ENCODE peak calls at places on chromosomes 2 and 18, in four cellular contexts. W is IMR-90, Z is psoas muscle, I is choroid plexus epithelial cell. G is an unnamed sample.

GRCh38 chr2:11498126-11498473 is 32.1 kb upstream of the E2F6 start:
- DNase-seq in W (no peak), I (no peak), Z (no peak), G (no peak)

GRCh38 chr2:224691563-224691962 is 24.6 kb downstream of the CCDC195 start:
- DNase-seq in Z (no peak), W (peak), I (peak), G (no peak)

GRCh38 chr2:219687882-219688559 is 60.6 kb downstream of the SLC4A3 start:
- DNase-seq in Z (no peak), I (no peak), W (no peak), G (no peak)

GRCh38 chr18:27778925-27779324 is 398.0 kb downstream of the CDH2 start:
- DNase-seq in I (no peak), W (no peak), Z (no peak), G (no peak)

GRCh38 chr2:191195021-191195420 is 44.2 kb upstream of the STAT4 start:
- DNase-seq in W (peak), I (peak), Z (no peak), G (no peak)

GRCh38 chr2:133817680-133818566 is 249.7 kb upstream of the NCKAP5 start:
- DNase-seq in I (peak), W (peak), Z (no peak), G (peak)

GRCh38 chr2:106285237-106285829 is 91.2 kb upstream of the UXS1 start:
- DNase-seq in Z (no peak), W (no peak), I (no peak), G (no peak)

GRCh38 chr2:12453731-12454130 is 263.0 kb upstream of the TRIB2 start:
- DNase-seq in W (no peak), I (no peak), Z (no peak), G (no peak)

GRCh38 chr2:174051741-174052638 is 86.8 kb upstream of the SP3 start:
- DNase-seq in I (peak), W (peak), Z (no peak), G (peak)

GRCh38 chr2:234864518-234864917 is 87.3 kb upstream of the SH3BP4 start:
- DNase-seq in I (no peak), Z (no peak), W (no peak), G (no peak)

GRCh38 chr2:69083126-69083733 is 70.3 kb downstream of the ANTXR1 start:
- DNase-seq in I (peak), W (peak), Z (no peak), G (no peak)

GRCh38 chr2:204072443-204073324 is 136.1 kb downstream of the ICOS start:
- DNase-seq in Z (no peak), I (peak), W (no peak), G (no peak)

GRCh38 chr2:72883356-72883962 is 3.7 kb upstream of the SPR start:
- DNase-seq in Z (no peak), W (peak), I (peak), G (peak)

GRCh38 chr2:3611611-3612010 is 16.7 kb downstream of the COLEC11 start:
- DNase-seq in Z (no peak), W (no peak), I (no peak), G (no peak)

GRCh38 chr2:240615409-240615808 is 9.9 kb upstream of the GPR35 start:
- DNase-seq in W (no peak), Z (no peak), I (no peak), G (no peak)

GRCh38 chr2:159026170-159026569 is 57.7 kb downstream of the TANC1 start:
- DNase-seq in W (no peak), I (no peak), Z (no peak), G (no peak)

GRCh38 chr2:37599688-37600525 is 71.5 kb downstream of the CDC42EP3 start:
- DNase-seq in I (no peak), Z (no peak), W (no peak), G (no peak)

GRCh38 chr2:144475596-144475995 is 44.3 kb downstream of the ZEB2 start:
- DNase-seq in W (no peak), I (no peak), Z (no peak), G (no peak)

GRCh38 chr2:28463211-28463610 is 32.6 kb upstream of the PLB1 start:
- DNase-seq in W (no peak), Z (no peak), I (no peak), G (no peak)
- H3K4me3 ChIP-seq in W (no peak), Z (no peak), I (no peak), G (no peak)

GRCh38 chr2:148645135-148645924 is 779 bp downstream of the EPC2 start:
- DNase-seq in Z (peak), W (peak), I (peak), G (peak)
- TF ChIP-seq CTCF in Z (peak), W (peak), I (peak), G (peak)

DNA sequence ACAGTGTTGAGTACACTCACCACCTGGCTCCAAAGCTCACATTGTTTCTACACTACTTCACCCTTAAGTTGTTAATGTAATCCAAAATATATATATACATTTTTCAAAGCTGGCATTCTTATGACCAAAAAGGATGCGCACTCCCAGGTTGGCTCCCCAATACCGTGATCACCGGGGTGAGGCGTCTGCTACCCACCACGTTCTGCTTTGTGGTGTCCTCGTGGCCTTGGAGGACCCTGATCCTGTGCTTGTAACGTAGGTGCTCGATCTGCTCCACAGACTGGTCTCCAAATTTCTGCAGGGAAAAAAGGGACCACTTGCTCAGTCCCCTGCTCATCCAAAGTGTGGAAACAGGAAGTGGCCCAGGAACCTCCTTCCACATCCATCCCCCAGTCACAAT is 25.8 kb downstream of the RPL31 start:
- DNase-seq in Z (no peak), I (no peak), W (no peak), G (no peak)
- H3K4me3 ChIP-seq in Z (no peak), I (no peak), W (no peak), G (no peak)

GRCh38 chr2:97659256-97660043 is 4.4 kb downstream of the ACTR1B start:
- DNase-seq in W (no peak), I (no peak), Z (no peak), G (no peak)

GRCh38 chr2:97656905-97657587 is 6.8 kb downstream of the ACTR1B start:
- DNase-seq in W (no peak), Z (no peak), I (no peak), G (no peak)

GRCh38 chr2:97656129-97656755 is 7.6 kb downstream of the ACTR1B start:
- DNase-seq in W (no peak), Z (no peak), I (no peak), G (no peak)

GRCh38 chr2:97658691-97659157 is 5.1 kb downstream of the ACTR1B start:
- DNase-seq in W (no peak), I (no peak), Z (no peak), G (no peak)

GRCh38 chr2:97657986-97658690 is 5.7 kb downstream of the ACTR1B start:
- DNase-seq in W (no peak), I (no peak), Z (no peak), G (no peak)
- TF ChIP-seq CTCF in W (no peak), I (no peak), Z (no peak), G (no peak)

GRCh38 chr18:7084766-7085080 is 32.9 kb downstream of the LAMA1 start:
- DNase-seq in I (peak), Z (no peak), W (peak), G (peak)
- H3K4me3 ChIP-seq in I (no peak), Z (no peak), W (no peak), G (no peak)

DNA sequence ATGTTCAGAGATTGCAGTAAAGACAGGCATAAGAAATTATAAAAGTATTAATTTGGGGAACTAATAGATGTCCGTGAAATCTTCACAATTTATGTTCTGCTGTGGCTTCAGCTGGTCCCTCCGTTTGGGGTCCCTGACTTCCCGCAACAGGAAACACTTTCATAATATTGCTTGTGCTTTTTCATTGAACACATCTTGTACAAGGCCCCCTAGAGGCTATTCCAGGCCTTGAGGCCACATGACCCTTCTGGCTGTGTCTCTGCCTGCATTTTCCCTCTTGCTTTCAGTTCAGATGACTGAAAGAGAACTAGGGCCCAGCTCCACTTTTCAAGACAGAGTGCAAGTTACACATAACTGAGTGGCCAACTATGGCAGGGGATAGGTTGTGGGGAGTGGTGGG is 164.1 kb downstream of the TMEM247 start:
- DNase-seq in I (no peak), W (no peak), Z (no peak), G (no peak)
- TF ChIP-seq CTCF in I (peak), W (no peak), Z (no peak), G (no peak)

GRCh38 chr18:3593904-3594759 is 144.2 kb downstream of the TGIF1 start:
- DNase-seq in I (peak), W (peak), Z (peak), G (peak)

GRCh38 chr18:3596324-3597158 is 146.6 kb downstream of the TGIF1 start:
- DNase-seq in W (peak), I (peak), Z (peak), G (no peak)

GRCh38 chr18:3595282-3596273 is 145.6 kb downstream of the TGIF1 start:
- DNase-seq in W (peak), Z (no peak), I (peak), G (peak)

GRCh38 chr18:3593381-3593903 is 143.5 kb downstream of the TGIF1 start:
- DNase-seq in W (peak), I (peak), Z (no peak), G (peak)

GRCh38 chr18:3594760-3595241 is 144.8 kb downstream of the TGIF1 start:
- DNase-seq in I (peak), Z (no peak), W (peak), G (no peak)
- H3K4me3 ChIP-seq in I (peak), Z (peak), W (peak), G (peak)

DNA sequence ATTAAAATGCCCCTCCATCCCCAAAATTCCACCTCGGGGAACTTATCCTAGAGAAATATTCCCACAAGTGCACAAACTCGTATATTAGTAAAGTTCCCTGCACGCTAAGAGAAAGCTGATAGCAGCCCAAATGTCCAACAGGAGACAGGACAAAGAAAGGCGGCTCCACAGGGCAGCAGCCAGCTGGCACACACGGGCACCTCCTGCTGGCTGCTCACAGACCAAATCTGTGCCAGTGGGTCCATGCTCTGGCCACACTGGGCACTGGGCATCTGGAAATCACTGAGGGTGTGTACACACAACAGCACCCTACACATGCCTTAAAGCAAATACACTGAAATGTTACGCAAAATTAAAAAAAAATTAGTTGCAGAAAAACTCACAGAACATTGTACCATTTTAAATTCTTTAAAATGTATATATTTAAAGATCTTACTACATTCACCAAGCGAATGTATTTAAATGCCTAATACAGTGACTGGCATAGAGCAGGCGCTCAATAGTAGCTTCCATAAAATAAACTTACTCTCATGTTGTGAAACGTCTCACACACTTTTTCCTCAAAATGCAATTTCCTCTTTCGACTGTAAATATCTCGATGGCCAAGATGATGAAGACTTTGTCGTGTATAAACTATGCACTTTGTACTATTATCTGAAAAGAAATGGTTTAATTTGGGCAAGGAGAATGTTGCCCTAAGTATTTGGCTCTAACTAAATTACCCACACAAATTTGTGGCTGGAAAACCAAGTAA is 19.4 kb downstream of the ZNF516 start:
- DNase-seq in Z (peak), W (no peak), I (no peak), G (no peak)
- TF ChIP-seq CTCF in Z (peak), W (no peak), I (no peak), G (no peak)